ENCODE peak calls at places on chromosomes 5 and 9, in five cellular contexts. K is epithelial cell of esophagus; A is CD8-positive, alpha-beta T cell; X is BJ; J is uterus. N is an unnamed sample.

GRCh38 chr9:76877961-76878360 is 28.0 kb downstream of the PRUNE2 start:
- DNase-seq in K (no peak), A (no peak), X (no peak), J (no peak), N (no peak)

GRCh38 chr9:34546834-34547827 is 24.3 kb upstream of the ENHO start:
- DNase-seq in K (peak), A (peak), X (no peak), J (peak), N (peak)

GRCh38 chr9:83034026-83034425 is 28.9 kb downstream of the RASEF start:
- DNase-seq in K (no peak), A (no peak), X (no peak), J (no peak), N (no peak)

GRCh38 chr5:12125895-12126294 is 221.6 kb upstream of the CTNND2 start:
- DNase-seq in K (no peak), A (no peak), X (no peak), J (no peak), N (no peak)

GRCh38 chr5:36570268-36570667 is 36.1 kb upstream of the SLC1A3 start:
- DNase-seq in K (no peak), A (no peak), X (no peak), J (no peak), N (no peak)

GRCh38 chr5:90096415-90097081 is 313.0 kb downstream of the CETN3 start:
- DNase-seq in K (peak), A (no peak), X (no peak), J (peak), N (no peak)

GRCh38 chr5:175285263-175285662 is 158.7 kb downstream of the DRD1 start:
- DNase-seq in K (no peak), A (no peak), X (no peak), J (no peak), N (no peak)

GRCh38 chr9:121930970-121931369 is 162.1 kb downstream of the TTLL11 start:
- DNase-seq in K (no peak), A (no peak), X (no peak), J (no peak), N (no peak)

DNA sequence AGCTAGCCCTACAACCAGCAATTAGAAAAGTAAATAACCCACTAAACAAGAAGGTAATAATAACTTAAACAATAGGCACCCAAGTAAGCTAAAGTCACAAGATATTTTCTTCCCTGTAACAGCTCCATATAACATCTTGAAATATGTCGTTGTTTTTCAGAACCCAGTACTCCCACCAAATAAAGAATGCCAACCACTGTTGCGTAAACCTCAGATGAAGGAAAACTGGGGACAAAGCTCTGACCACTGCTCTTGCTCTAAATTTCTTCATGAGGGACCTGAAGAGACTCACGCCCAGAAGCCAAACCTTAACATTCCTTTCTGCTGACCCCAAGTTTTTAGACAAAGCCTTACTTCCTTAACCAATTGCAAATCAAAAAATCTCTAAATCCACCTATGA is 267.7 kb upstream of the GAS1 start:
- DNase-seq in K (no peak), A (no peak), X (no peak), J (no peak), N (no peak)
- H3K4me3 ChIP-seq in K (no peak), A (no peak), X (no peak), J (no peak), N (no peak)

DNA sequence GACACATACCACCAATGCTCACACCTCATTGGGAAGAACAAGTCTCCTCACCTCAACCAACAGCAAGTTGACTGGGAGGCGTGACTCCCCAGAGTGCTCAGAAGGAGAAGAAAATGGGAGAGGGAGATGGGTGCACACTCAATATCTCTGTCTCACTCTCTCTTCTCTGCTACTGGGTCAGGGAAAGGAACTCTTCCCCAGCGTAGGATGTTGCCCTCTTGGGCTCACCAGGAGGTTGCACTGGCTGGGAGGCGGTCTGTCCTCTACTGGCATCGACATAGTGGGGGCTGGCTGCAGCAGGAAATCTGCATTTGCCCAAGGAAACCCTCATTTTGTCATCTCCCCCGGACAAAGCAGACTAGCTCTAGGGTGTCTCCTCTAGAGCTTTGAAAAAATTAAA is 179.4 kb upstream of the MVB12B start:
- DNase-seq in K (no peak), A (no peak), X (no peak), J (no peak), N (no peak)
- H3K4me3 ChIP-seq in K (no peak), A (no peak), X (no peak), J (no peak), N (no peak)

GRCh38 chr9:131278421-131279111 is 2.3 kb upstream of the FAM78A start:
- DNase-seq in K (no peak), A (no peak), X (no peak), J (no peak), N (no peak)

GRCh38 chr9:131276107-131276888 is at the start of gene FAM78A:
- DNase-seq in K (no peak), A (peak), X (no peak), J (no peak), N (no peak)

GRCh38 chr9:131279196-131279926 is 3.1 kb upstream of the FAM78A start:
- DNase-seq in K (no peak), A (no peak), X (no peak), J (no peak), N (no peak)

GRCh38 chr9:131276891-131277672 is 772 bp upstream of the FAM78A start:
- DNase-seq in K (no peak), A (peak), X (no peak), J (no peak), N (peak)

DNA sequence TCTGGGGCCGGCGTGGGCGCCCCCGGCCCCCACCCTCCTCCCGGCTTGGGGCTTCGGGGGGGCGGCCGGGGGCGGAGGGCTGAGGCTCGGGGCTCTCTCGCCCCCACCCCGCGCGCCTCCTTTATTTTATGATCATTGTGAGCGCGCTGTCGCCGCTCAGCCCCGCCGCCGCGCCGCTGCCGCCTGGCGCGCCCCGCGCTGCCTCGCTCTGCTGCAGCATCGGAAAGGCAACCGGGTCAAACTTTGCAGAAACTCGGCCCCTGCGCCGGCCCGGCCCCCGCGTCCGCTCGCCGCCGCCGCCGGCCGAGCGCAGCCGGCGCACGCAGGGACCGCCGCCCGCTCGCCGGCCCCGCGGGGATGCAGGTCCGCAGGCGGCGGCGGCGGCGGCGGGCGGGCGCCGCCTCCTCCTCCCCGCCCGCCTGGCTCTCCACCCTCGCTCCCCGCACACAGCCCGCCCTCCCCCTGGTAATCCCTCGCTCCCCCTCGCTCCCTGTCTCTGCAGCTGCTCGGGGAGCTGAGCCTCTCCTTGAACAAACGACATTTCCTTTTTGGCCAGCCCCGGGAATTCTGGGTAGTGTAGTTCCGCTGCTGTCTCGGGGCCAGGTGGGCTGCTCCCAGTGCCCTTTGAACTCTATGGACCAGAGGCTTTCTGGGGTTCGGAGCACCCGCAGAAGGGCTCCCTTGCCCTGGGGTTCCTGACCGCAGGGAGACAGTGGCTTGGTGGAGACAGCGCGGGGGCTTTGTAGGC is 1.5 kb upstream of the FAM78A start:
- DNase-seq in K (peak), A (peak), X (no peak), J (peak), N (peak)
- H3K4me3 ChIP-seq in K (peak), A (peak), X (peak), J (peak), N (peak)

GRCh38 chr9:105860526-105860925 is 166.2 kb downstream of the TMEM38B start:
- DNase-seq in K (no peak), A (no peak), X (no peak), J (no peak), N (no peak)

GRCh38 chr9:105859428-105860091 is 165.2 kb downstream of the TMEM38B start:
- DNase-seq in K (no peak), A (no peak), X (no peak), J (no peak), N (no peak)

GRCh38 chr9:105858877-105859276 is 164.5 kb downstream of the TMEM38B start:
- DNase-seq in K (no peak), A (no peak), X (no peak), J (no peak), N (no peak)

GRCh38 chr9:105864248-105864898 is 170.0 kb downstream of the TMEM38B start:
- DNase-seq in K (peak), A (no peak), X (no peak), J (no peak), N (no peak)

DNA sequence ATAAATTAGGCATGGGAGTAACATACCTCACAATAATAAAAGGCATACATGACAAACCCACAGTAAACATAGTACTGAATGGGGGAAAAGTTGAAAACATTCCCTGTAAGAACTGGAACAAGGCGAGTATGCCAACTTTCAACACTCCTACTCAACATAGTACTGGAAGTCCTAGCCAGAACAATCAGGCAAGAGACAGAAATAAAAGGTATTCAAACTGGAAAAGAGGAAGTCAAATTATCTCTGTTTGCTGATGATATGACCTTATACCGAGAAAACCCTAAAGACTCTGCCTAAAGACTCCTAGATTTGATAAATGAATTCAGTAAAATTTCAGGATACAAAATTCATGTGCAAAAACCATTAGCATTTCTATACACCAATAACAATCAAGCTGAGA is 167.7 kb downstream of the TMEM38B start:
- DNase-seq in K (no peak), A (no peak), X (no peak), J (no peak), N (no peak)
- H3K4me3 ChIP-seq in K (no peak), A (no peak), X (no peak), J (no peak), N (no peak)

N was measured in CD8-positive, alpha-beta memory T cell.